ENCODE peak calls at places on chromosomes 12 and 14, in ten cellular contexts. Q is heart left ventricle, J is A549, K is Peyer's patch, Z is body of pancreas, P is GM12878, X is stomach, Y is tibial nerve, G is right lobe of liver, F is uterus. T is an unnamed sample.

GRCh38 chr14:41972531-41972930 is 365.9 kb downstream of the LRFN5 start:
- DNase-seq in Q (no peak), J (no peak), K (no peak), Z (no peak), P (no peak), X (no peak), Y (no peak), G (no peak), F (no peak), T (no peak)

GRCh38 chr12:115979851-115980250 is 297.6 kb downstream of the MED13L start:
- DNase-seq in Q (no peak), J (no peak), K (no peak), Z (no peak), P (no peak), X (no peak), Y (no peak), G (no peak), F (no peak), T (no peak)

GRCh38 chr12:109393437-109394345 is 46.0 kb downstream of the MYO1H start:
- DNase-seq in Q (peak; percentile 39), J (peak; percentile 76), K (no peak), Z (peak; percentile 46), P (no peak), X (peak; percentile 48), Y (no peak), G (no peak), F (peak; percentile 30), T (peak; percentile 47)

GRCh38 chr14:76917759-76918175 is 91.6 kb downstream of the LRRC74A start:
- DNase-seq in Q (peak; percentile 82), J (no peak), K (no peak), Z (peak; percentile 73), P (no peak), X (peak; percentile 65), Y (no peak), G (no peak), F (peak; percentile 45), T (peak; percentile 85)

GRCh38 chr12:96015672-96016071 is 19.5 kb upstream of the HAL start:
- DNase-seq in Q (no peak), J (peak; percentile 62), K (no peak), Z (peak; percentile 20), P (no peak), X (peak; percentile 32), Y (no peak), G (peak; percentile 45), F (no peak), T (no peak)

GRCh38 chr12:89791286-89791685 is 82.6 kb upstream of the ATP2B1 start:
- DNase-seq in Q (no peak), J (no peak), K (no peak), Z (no peak), P (no peak), X (no peak), Y (no peak), G (no peak), F (no peak), T (no peak)

GRCh38 chr12:47886471-47887240 is 18.1 kb downstream of the VDR start:
- DNase-seq in Q (no peak), J (no peak), K (no peak), Z (no peak), P (no peak), X (no peak), Y (no peak), G (no peak), F (no peak), T (no peak)

GRCh38 chr12:2270846-2271245 is 218.1 kb downstream of the CACNA1C start:
- DNase-seq in Q (no peak), J (no peak), K (no peak), Z (no peak), P (no peak), X (no peak), Y (no peak), G (no peak), F (no peak), T (no peak)

GRCh38 chr14:36751920-36752319 is 90.3 kb downstream of the PAX9 start:
- DNase-seq in Q (no peak), J (no peak), K (no peak), Z (no peak), P (no peak), X (no peak), Y (no peak), G (no peak), F (no peak), T (no peak)

GRCh38 chr14:22024117-22024516 is 350.5 kb upstream of the OR4E1 start:
- DNase-seq in Q (no peak), J (no peak), K (no peak), Z (no peak), P (no peak), X (no peak), Y (no peak), G (no peak), F (no peak), T (no peak)

GRCh38 chr12:105083551-105084105 is 630 bp downstream of the ALDH1L2 start:
- DNase-seq in Q (peak; percentile 68), J (peak; percentile 58), K (peak; percentile 48), Z (peak; percentile 70), P (no peak), X (peak; percentile 58), Y (peak; percentile 47), G (peak; percentile 24), F (peak; percentile 58), T (no peak)

GRCh38 chr12:52797529-52797894 is 1.6 kb upstream of the KRT3 start:
- DNase-seq in Q (no peak), J (no peak), K (no peak), Z (no peak), P (no peak), X (no peak), Y (no peak), G (no peak), F (no peak), T (no peak)
- TF ChIP-seq POLR2A in Q (no peak), J (no peak), K (no peak), Z (no peak), P (no peak), X (no peak), Y (no peak), G (no peak), F (no peak), T (no peak)

DNA sequence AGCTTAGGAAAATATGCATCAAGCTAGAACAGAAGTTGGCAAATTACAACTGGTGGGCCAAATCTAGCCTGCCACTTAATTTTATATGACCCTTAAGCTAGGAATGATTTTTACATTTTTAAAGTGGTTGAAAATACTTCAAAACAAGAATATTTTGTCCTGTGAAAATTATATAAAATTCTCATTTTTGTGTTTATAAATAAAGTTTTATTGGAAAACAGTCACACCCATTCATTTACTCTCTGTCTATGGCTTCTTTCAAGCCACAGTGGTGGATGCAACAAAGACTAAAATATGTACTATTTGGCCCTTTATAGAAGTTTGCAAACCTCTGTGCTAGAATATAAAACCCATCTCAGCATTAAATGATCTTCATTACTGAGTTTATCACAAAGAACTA is 2.1 kb upstream of the ABCD2 start:
- DNase-seq in Q (no peak), J (no peak), K (no peak), Z (no peak), P (no peak), X (no peak), Y (no peak), G (no peak), F (no peak), T (no peak)
- H3K4me1 ChIP-seq in Q (no peaks in the 10 kb centered on the region), J (no peaks in the 10 kb centered on the region), K (no peaks in the 10 kb centered on the region), Z (peaks cover 4% of the 10 kb centered on the region), P (peaks cover 16% of the 10 kb centered on the region), X (peaks cover 13% of the 10 kb centered on the region), Y (peaks cover 11% of the 10 kb centered on the region), G (peaks cover 5% of the 10 kb centered on the region), F (no peaks in the 10 kb centered on the region), T (peaks cover 2% of the 10 kb centered on the region)

GRCh38 chr14:95522116-95522515 is 5.7 kb upstream of the SYNE3 start:
- DNase-seq in Q (peak; percentile 61), J (no peak), K (no peak), Z (no peak), P (no peak), X (no peak), Y (no peak), G (no peak), F (no peak), T (no peak)

GRCh38 chr14:95523051-95523817 is 6.8 kb upstream of the SYNE3 start:
- DNase-seq in Q (no peak), J (no peak), K (no peak), Z (no peak), P (no peak), X (no peak), Y (no peak), G (no peak), F (no peak), T (no peak)

GRCh38 chr14:95524706-95525512 is 8.5 kb upstream of the SYNE3 start:
- DNase-seq in Q (no peak), J (no peak), K (no peak), Z (no peak), P (no peak), X (no peak), Y (no peak), G (no peak), F (no peak), T (no peak)

GRCh38 chr14:95522556-95522955 is 6.1 kb upstream of the SYNE3 start:
- DNase-seq in Q (no peak), J (no peak), K (no peak), Z (no peak), P (no peak), X (no peak), Y (no peak), G (no peak), F (no peak), T (no peak)

DNA sequence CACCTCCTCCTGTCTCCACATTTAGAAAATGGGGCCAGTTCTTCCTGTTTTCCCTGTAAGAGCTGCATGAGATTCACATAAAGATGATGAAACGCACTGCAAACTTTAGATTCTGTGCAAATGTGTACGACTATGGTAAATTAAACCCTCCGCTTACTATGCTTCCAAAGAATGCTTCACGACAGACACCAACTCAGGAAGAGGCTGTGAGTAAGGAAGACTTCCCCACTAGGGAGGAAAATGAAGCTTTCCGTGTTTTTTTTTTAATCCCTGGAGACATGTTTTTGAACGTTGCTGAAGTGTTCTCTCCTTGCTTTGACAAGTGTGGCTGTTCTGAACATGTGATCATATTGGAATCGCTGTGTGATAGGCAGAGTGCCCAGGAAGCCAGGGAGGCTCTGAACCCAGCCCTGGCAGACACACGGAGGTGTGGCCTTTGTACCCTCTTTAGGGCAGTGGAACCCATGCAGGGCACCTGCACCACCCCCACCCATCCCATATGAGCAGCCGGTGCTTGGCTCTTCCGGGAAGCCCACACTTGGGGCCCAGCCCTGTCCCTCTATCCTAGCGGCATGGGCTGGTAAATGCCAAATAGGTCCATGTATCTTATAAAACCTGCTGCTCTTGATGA is 7.5 kb upstream of the SYNE3 start:
- DNase-seq in Q (no peak), J (no peak), K (peak; percentile 74), Z (no peak), P (no peak), X (peak; percentile 56), Y (no peak), G (peak; percentile 74), F (no peak), T (no peak)
- TF ChIP-seq POLR2A in Q (no peak), J (no peak), K (no peak), Z (no peak), P (no peak), X (no peak), Y (no peak), G (no peak), F (no peak), T (no peak)

DNA sequence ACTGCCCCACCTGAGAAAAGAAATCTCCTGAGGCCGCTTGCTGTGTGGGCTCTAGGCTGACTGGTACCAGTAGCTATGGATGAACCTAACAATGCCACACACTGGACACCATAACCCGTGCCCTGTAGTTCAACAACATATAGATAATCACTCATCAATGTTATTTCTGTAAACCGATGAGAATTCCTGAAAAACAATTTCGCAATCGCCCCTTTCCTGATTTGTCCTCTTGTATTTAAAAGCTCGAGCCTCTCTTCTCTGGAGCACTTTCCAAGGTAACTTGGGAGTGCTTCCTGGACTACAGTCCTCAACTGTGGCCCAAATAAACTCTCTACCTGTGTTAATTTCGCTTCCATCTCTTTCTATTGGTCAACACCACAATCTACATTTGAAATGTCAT is 26.1 kb upstream of the PPP2R5C start:
- DNase-seq in Q (no peak), J (no peak), K (no peak), Z (no peak), P (no peak), X (no peak), Y (no peak), G (no peak), F (no peak), T (no peak)
- H3K4me1 ChIP-seq in Q (no peaks in the 10 kb centered on the region), J (peaks cover 18% of the 10 kb centered on the region), K (peaks cover 5% of the 10 kb centered on the region), Z (peaks cover 18% of the 10 kb centered on the region), P (peaks cover 13% of the 10 kb centered on the region), X (peaks cover 13% of the 10 kb centered on the region), Y (peaks cover 8% of the 10 kb centered on the region), G (no peaks in the 10 kb centered on the region), F (no peaks in the 10 kb centered on the region), T (peaks cover 6% of the 10 kb centered on the region)